ENCODE peak calls at places on chromosomes 2 and 18, in four cellular contexts. P is HCT116, O is H9, B is pancreas. C is an unnamed sample.

GRCh38 chr2:19899853-19900525 is 1.8 kb downstream of the TTC32 start:
- DNase-seq in B (no peak), P (no peak), O (no peak), C (no peak)

GRCh38 chr18:58862404-58862803 is 2.3 kb upstream of the ZNF532 start:
- DNase-seq in P (no peak), B (no peak), O (no peak), C (no peak)

GRCh38 chr18:12254820-12255511 is 805 bp downstream of the CIDEA start:
- DNase-seq in O (no peak), P (no peak), B (no peak), C (no peak)

GRCh38 chr2:122340246-122340645 is 584.8 kb downstream of the TSN start:
- DNase-seq in P (no peak), B (no peak), O (no peak), C (no peak)

GRCh38 chr2:18959952-18960717 is 370.8 kb upstream of the NT5C1B start:
- DNase-seq in O (no peak), B (no peak), P (no peak), C (no peak)

GRCh38 chr2:120133572-120134244 is 89.5 kb downstream of the TMEM185B start:
- DNase-seq in B (no peak), O (no peak), P (no peak), C (no peak)

GRCh38 chr18:80149667-80150066 is 40.6 kb downstream of the ADNP2 start:
- DNase-seq in B (no peak), O (no peak), P (no peak), C (no peak)

GRCh38 chr2:68319397-68320117 is at the start of gene CNRIP1:
- DNase-seq in P (no peak), B (peak; percentile 72), O (peak; percentile 58), C (no peak)

GRCh38 chr18:78239090-78239457 is 740.5 kb upstream of the SALL3 start:
- DNase-seq in B (no peak), P (no peak), O (no peak), C (no peak)

GRCh38 chr2:12177052-12177994 is 430.9 kb downstream of the LPIN1 start:
- DNase-seq in B (no peak), P (no peak), O (no peak), C (no peak)

GRCh38 chr2:216478791-216479190 is 19.9 kb upstream of the RPL37A start:
- DNase-seq in B (no peak), P (no peak), O (no peak), C (no peak)

GRCh38 chr2:74281141-74281540 is 62.1 kb downstream of the SLC4A5 start:
- DNase-seq in O (no peak), P (no peak), B (no peak), C (no peak)

GRCh38 chr2:160783481-160783880 is 289.9 kb upstream of the RBMS1 start:
- DNase-seq in P (no peak), O (no peak), B (no peak), C (no peak)

GRCh38 chr2:74572178-74572925 is 17.8 kb downstream of the DOK1 start:
- DNase-seq in O (no peak), P (no peak), B (no peak), C (no peak)

GRCh38 chr2:208000701-208001395 is 24.5 kb downstream of the PLEKHM3 start:
- DNase-seq in O (no peak), B (no peak), P (no peak), C (no peak)

GRCh38 chr2:43346619-43347018 is 120.2 kb upstream of the ZFP36L2 start:
- DNase-seq in B (no peak), P (no peak), O (no peak), C (no peak)

GRCh38 chr2:232838406-232838874 is 31.6 kb upstream of the SNORC start:
- DNase-seq in P (no peak), O (no peak), B (no peak), C (no peak)

GRCh38 chr2:232843860-232844259 is 26.2 kb upstream of the SNORC start:
- DNase-seq in P (no peak), B (no peak), O (no peak), C (no peak)

GRCh38 chr2:232842689-232843088 is 27.4 kb upstream of the SNORC start:
- DNase-seq in P (no peak), B (no peak), O (no peak), C (no peak)

GRCh38 chr2:232836934-232837333 is 33.1 kb upstream of the SNORC start:
- DNase-seq in B (no peak), P (no peak), O (no peak), C (no peak)

GRCh38 chr2:232839680-232840079 is 30.4 kb upstream of the SNORC start:
- DNase-seq in O (no peak), P (no peak), B (no peak), C (no peak)
- H3K27ac ChIP-seq in O (no peak overlapping the region), P (no peak overlapping the region), B (no peak overlapping the region), C (no peak overlapping the region)

GRCh38 chr2:38598991-38599295 is 3.8 kb downstream of the HNRNPLL start:
- DNase-seq in B (no peak), O (no peak), P (no peak), C (no peak)
- H3K27ac ChIP-seq in B (no peak overlapping the region), O (no peak overlapping the region), P (no peak overlapping the region), C (no peak overlapping the region)

GRCh38 chr2:193272011-193272410 is 1077.3 kb upstream of the TMEFF2 start:
- DNase-seq in O (no peak), P (no peak), B (no peak), C (no peak)
- H3K27ac ChIP-seq in O (no peak overlapping the region), P (no peak overlapping the region), B (no peak overlapping the region), C (no peak overlapping the region)

DNA sequence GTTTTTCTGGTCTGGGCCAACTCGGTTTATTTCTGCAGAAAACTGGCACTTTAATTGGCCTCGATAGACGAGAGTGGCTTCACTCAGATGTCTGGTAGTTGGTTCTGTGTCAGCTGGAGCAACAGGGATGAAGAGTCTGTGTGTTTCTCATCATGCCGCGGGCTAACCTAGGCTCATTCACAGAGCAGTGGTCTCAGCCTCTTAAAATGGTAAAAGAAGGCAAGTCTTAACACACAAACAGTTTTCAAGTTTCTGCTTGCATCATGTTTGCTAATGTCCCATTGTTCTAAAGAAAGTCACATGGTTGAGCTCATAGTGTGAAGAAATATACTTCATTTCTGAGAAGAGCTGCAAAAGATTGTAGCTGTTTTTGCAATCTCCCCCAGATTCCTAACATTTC is 37.5 kb upstream of the ANXA4 start:
- DNase-seq in O (no peak), P (no peak), B (no peak), C (peak; percentile 84)
- H3K27ac ChIP-seq in O (no peak overlapping the region), P (no peak overlapping the region), B (no peak overlapping the region), C (peak overlapping the region; percentile 68)

DNA sequence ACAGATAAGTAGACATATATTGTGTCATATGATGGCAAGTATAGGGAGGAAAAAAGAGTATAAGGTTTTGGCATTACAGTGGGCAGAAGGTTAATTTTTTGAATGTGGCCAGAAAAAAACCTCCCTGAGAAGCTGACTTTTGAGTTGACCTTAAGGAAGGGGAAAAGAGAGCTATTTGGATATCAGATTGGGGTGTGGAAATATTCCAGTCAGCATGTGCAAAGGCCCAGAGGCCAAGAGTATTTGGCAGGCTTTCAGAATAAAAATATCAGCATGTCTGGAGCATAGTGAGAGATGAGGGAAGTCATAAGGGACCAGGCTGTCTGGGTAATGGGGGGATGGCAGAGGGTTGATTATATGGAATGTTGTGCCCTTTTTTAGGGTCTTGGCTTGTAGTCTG is 15.8 kb downstream of the IL1R1 start:
- DNase-seq in P (no peak), B (no peak), O (no peak), C (no peak)
- H3K27ac ChIP-seq in P (no peak overlapping the region), B (no peak overlapping the region), O (no peak overlapping the region), C (no peak overlapping the region)